ENCODE peak calls at places on chromosomes 6 and 20, in seven cellular contexts. O, N, X, D, Z, K and G are unnamed samples.

GRCh38 chr6:119028106-119028505 is 50.4 kb downstream of the FAM184A start:
- DNase-seq in N (no peak), K (no peak), Z (no peak), X (no peak), D (no peak), O (no peak), G (no peak)

GRCh38 chr20:57323034-57323433 is 6.6 kb upstream of the SPO11 start:
- DNase-seq in X (peak), D (no peak), Z (peak), N (peak), O (peak), K (peak), G (no peak)

GRCh38 chr6:106163446-106163965 is 77.4 kb downstream of the PRDM1 start:
- DNase-seq in O (peak), D (no peak), N (peak), Z (no peak), K (peak), X (no peak), G (no peak)

GRCh38 chr6:111011360-111012142 is 29.7 kb downstream of the RPF2 start:
- DNase-seq in D (no peak), N (peak), Z (no peak), O (no peak), X (no peak), K (peak), G (no peak)

GRCh38 chr6:106165885-106166485 is 79.8 kb downstream of the PRDM1 start:
- DNase-seq in O (no peak), X (no peak), Z (no peak), D (no peak), N (peak), K (no peak), G (no peak)

GRCh38 chr20:5608104-5608447 is 142.1 kb upstream of the SHLD1 start:
- DNase-seq in Z (no peak), O (no peak), X (no peak), D (no peak), K (no peak), N (no peak), G (no peak)

GRCh38 chr6:38137609-38138008 is 318.1 kb downstream of the ZFAND3 start:
- DNase-seq in Z (no peak), K (no peak), O (no peak), X (no peak), D (no peak), N (no peak), G (no peak)

GRCh38 chr6:105851586-105851985 is 234.6 kb upstream of the PRDM1 start:
- DNase-seq in N (no peak), Z (no peak), K (no peak), O (no peak), X (no peak), D (no peak), G (no peak)

GRCh38 chr6:113858605-113859348 is 1.6 kb downstream of the MARCKS start:
- DNase-seq in D (peak), O (peak), X (peak), K (peak), Z (peak), N (peak), G (peak)

GRCh38 chr6:133130863-133131262 is 110.3 kb upstream of the EYA4 start:
- DNase-seq in K (peak), O (no peak), Z (peak), X (no peak), D (no peak), N (peak), G (no peak)

GRCh38 chr20:30500829-30501440 is 756.5 kb upstream of the DEFB115 start:
- DNase-seq in N (no peak), O (no peak), X (no peak), Z (no peak), K (no peak), D (no peak), G (no peak)

GRCh38 chr20:15596220-15596875 is 976.9 kb downstream of the KIF16B start:
- DNase-seq in Z (no peak), K (no peak), D (no peak), O (no peak), X (no peak), N (peak), G (no peak)

GRCh38 chr6:36357872-36358234 is 21.2 kb upstream of the BNIP5 start:
- DNase-seq in Z (no peak), X (no peak), O (no peak), N (no peak), K (no peak), D (no peak), G (no peak)

GRCh38 chr20:40719330-40719729 is 30.3 kb upstream of the MAFB start:
- DNase-seq in N (no peak), D (no peak), Z (no peak), K (no peak), O (no peak), X (no peak), G (no peak)

GRCh38 chr6:34315780-34316179 is 67.0 kb upstream of the SMIM29 start:
- DNase-seq in O (no peak), X (no peak), N (no peak), Z (no peak), D (no peak), K (no peak), G (no peak)

GRCh38 chr6:17086469-17086868 is 15.4 kb upstream of the STMND1 start:
- DNase-seq in Z (no peak), X (peak), D (peak), O (no peak), K (peak), N (peak), G (no peak)

GRCh38 chr6:152055517-152055916 is 248.0 kb downstream of the ESR1 start:
- DNase-seq in Z (no peak), O (no peak), D (no peak), X (no peak), K (no peak), N (no peak), G (no peak)

GRCh38 chr20:59813126-59813947 is 120.1 kb downstream of the SYCP2 start:
- DNase-seq in X (no peak), O (no peak), Z (no peak), N (no peak), K (no peak), D (no peak), G (no peak)

GRCh38 chr20:14879020-14879697 is 541.7 kb upstream of the FLRT3 start:
- DNase-seq in N (peak), X (no peak), Z (no peak), K (peak), D (peak), O (no peak), G (no peak)

GRCh38 chr20:44579313-44580090 is 2.9 kb upstream of the PKIG start:
- DNase-seq in D (no peak), X (no peak), K (no peak), N (no peak), Z (no peak), O (no peak), G (no peak)

GRCh38 chr6:75934643-75935472 is 137.6 kb downstream of the IMPG1 start:
- DNase-seq in O (no peak), N (peak), Z (no peak), K (peak), X (peak), D (peak), G (no peak)

GRCh38 chr20:9294081-9294480 is 220.3 kb upstream of the LAMP5 start:
- DNase-seq in X (no peak), K (no peak), D (peak), Z (no peak), N (peak), O (no peak), G (no peak)

GRCh38 chr6:75170666-75171065 is 35.2 kb downstream of the COL12A1 start:
- DNase-seq in Z (no peak), D (no peak), K (no peak), X (no peak), O (no peak), N (no peak), G (no peak)

GRCh38 chr6:150599199-150600002 is at the start of gene PLEKHG1:
- DNase-seq in D (no peak), K (peak), X (peak), Z (peak), N (peak), O (peak), G (no peak)

GRCh38 chr6:50128420-50129005 is 78.8 kb upstream of the DEFB112 start:
- DNase-seq in D (no peak), K (peak), N (peak), O (no peak), Z (no peak), X (no peak), G (no peak)

GRCh38 chr6:43247115-43247999 is 4.1 kb downstream of the TTBK1 start:
- DNase-seq in K (peak), Z (peak), O (peak), X (peak), N (peak), D (no peak), G (no peak)

GRCh38 chr6:132445201-132445951 is 44.1 kb upstream of the MOXD1 start:
- DNase-seq in O (no peak), K (peak), Z (no peak), N (peak), X (no peak), D (peak), G (no peak)

GRCh38 chr6:166629628-166630027 is 2.6 kb upstream of the RPS6KA2 start:
- DNase-seq in Z (no peak), D (no peak), K (peak), N (peak), X (no peak), O (no peak), G (no peak)

GRCh38 chr20:21272279-21272678 is 30.9 kb upstream of the XRN2 start:
- DNase-seq in O (no peak), D (no peak), N (peak), X (no peak), Z (no peak), K (peak), G (no peak)

GRCh38 chr6:53437557-53438202 is 88.9 kb upstream of the ELOVL5 start:
- DNase-seq in D (peak), O (no peak), K (peak), Z (no peak), N (peak), X (no peak), G (no peak)

DNA sequence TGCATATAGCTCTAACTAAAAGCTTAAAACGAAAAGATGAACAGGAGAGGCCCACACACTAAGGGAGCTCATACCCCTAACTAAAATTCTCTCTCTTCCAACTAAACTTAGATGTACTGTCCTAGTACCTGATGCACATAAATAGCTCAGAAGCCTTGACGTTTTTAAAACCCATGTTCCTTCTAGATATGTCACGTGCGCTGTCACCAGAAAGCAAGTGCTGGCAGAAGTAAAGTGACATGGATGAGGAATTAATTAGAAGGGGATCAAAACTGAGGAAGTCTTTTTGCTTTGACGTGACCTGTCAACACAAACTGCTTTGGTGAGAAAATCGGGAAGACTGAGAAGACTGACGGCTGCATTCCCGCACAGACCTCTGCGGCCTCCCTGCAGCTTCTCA is 142.5 kb downstream of the ZMYND8 start:
- DNase-seq in K (no peak), X (no peak), N (no peak), D (no peak), Z (no peak), O (no peak), G (no peak)
- TF ChIP-seq CTCF in K (no peak), X (no peak), N (no peak), D (no peak), Z (no peak), O (no peak), G (no peak)

GRCh38 chr6:169324661-169325459 is 71.2 kb upstream of the THBS2 start:
- DNase-seq in X (no peak), O (no peak), K (no peak), D (no peak), N (peak), Z (no peak), G (no peak)

GRCh38 chr6:169323221-169323620 is 69.6 kb upstream of the THBS2 start:
- DNase-seq in Z (no peak), N (no peak), K (no peak), O (no peak), D (no peak), X (no peak), G (no peak)

GRCh38 chr6:169328112-169328801 is 74.6 kb upstream of the THBS2 start:
- DNase-seq in X (no peak), N (peak), Z (no peak), O (no peak), D (no peak), K (peak), G (no peak)

GRCh38 chr6:169324086-169324485 is 70.4 kb upstream of the THBS2 start:
- DNase-seq in K (no peak), D (no peak), X (no peak), N (no peak), Z (no peak), O (no peak), G (no peak)

GRCh38 chr6:169326067-169326799 is 72.6 kb upstream of the THBS2 start:
- DNase-seq in X (peak), N (peak), D (no peak), K (peak), O (no peak), Z (no peak), G (no peak)
- TF ChIP-seq CTCF in X (no peak), N (peak), D (peak), K (peak), O (no peak), Z (no peak), G (peak)

GRCh38 chr6:32457054-32457453 is 17.4 kb downstream of the HLA-DRA start:
- DNase-seq in D (no peak), O (no peak), Z (no peak), X (no peak), N (no peak), K (no peak), G (no peak)

GRCh38 chr6:32461493-32461892 is 21.8 kb downstream of the HLA-DRA start:
- DNase-seq in O (no peak), X (no peak), Z (no peak), D (no peak), K (no peak), N (no peak), G (no peak)

GRCh38 chr6:32462609-32463008 is 22.9 kb downstream of the HLA-DRA start:
- DNase-seq in Z (no peak), D (no peak), X (no peak), O (no peak), N (peak), K (no peak), G (no peak)

GRCh38 chr6:32459781-32460424 is 20.2 kb downstream of the HLA-DRA start:
- DNase-seq in D (no peak), K (no peak), X (no peak), Z (no peak), O (no peak), N (peak), G (no peak)

DNA sequence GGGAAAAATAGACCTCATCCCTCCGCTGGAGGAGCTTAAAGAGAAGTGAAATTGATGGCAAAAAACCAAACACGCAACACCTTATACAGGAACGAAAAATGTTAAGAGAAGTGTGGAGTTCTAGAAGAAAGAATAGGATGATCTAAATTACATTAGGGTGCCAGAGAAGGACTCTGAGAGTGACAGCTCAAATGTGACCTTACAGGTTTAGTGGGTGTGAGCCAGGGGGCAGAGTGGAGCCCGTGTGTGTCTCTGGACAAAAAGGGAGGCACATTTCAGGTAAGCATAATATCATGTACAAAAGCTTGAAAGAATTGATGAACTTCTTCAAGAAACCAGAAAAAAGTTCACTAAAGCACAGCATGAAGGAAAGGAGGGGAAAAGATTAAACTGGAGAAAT is 20.8 kb downstream of the HLA-DRA start:
- DNase-seq in X (no peak), D (no peak), O (no peak), K (no peak), Z (no peak), N (no peak), G (no peak)
- TF ChIP-seq CTCF in X (no peak), D (no peak), O (no peak), K (no peak), Z (no peak), N (no peak), G (no peak)

DNA sequence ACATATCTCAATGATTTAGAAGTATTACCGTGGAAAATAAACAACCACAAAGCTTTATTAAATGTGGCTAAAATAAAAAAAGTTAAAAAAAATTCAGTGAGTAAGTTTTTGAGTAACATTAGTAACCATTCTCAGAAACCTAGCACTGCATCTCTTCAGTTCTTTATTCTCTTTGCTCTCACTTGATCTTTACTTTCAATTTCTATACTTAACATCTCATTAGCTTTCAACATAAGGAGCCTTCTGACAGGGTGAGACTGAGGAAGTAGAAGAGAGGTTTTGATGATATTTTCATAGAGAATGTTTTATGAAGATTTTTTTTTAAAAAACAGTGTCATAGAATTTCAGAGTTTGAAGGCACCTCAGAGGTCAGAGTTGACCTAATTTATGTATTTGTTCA is 60.7 kb downstream of the FAM83B start:
- DNase-seq in Z (no peak), K (no peak), X (no peak), D (no peak), N (no peak), O (no peak), G (no peak)
- TF ChIP-seq CTCF in Z (no peak), K (no peak), X (no peak), D (no peak), N (no peak), O (no peak), G (no peak)

GRCh38 chr6:39452306-39452705 is 129.8 kb upstream of the KCNK16 start:
- DNase-seq in X (no peak), Z (no peak), N (peak), O (no peak), D (no peak), K (peak), G (no peak)

GRCh38 chr6:39453236-39453635 is 130.7 kb upstream of the KCNK16 start:
- DNase-seq in O (no peak), Z (no peak), D (no peak), X (no peak), K (peak), N (peak), G (no peak)

GRCh38 chr6:39453956-39454524 is 131.5 kb upstream of the KCNK16 start:
- DNase-seq in Z (no peak), O (no peak), K (no peak), D (no peak), X (no peak), N (peak), G (no peak)

GRCh38 chr6:39452746-39453145 is 130.2 kb upstream of the KCNK16 start:
- DNase-seq in D (no peak), N (peak), Z (no peak), K (no peak), O (no peak), X (no peak), G (no peak)

GRCh38 chr6:39451831-39452230 is 129.3 kb upstream of the KCNK16 start:
- DNase-seq in O (no peak), D (no peak), N (peak), X (no peak), Z (no peak), K (no peak), G (no peak)
- TF ChIP-seq CTCF in O (no peak), D (peak), N (peak), X (peak), Z (peak), K (peak), G (peak)

GRCh38 chr6:7542878-7543394 is 1.5 kb downstream of the DSP start:
- DNase-seq in O (peak), N (peak), Z (peak), K (peak), X (peak), D (no peak), G (no peak)

GRCh38 chr6:7545509-7546369 is 4.3 kb downstream of the DSP start:
- DNase-seq in O (no peak), D (no peak), Z (no peak), K (no peak), X (no peak), N (no peak), G (no peak)

GRCh38 chr6:7542065-7542877 is 800 bp downstream of the DSP start:
- DNase-seq in K (no peak), N (no peak), D (no peak), Z (no peak), X (peak), O (peak), G (no peak)

GRCh38 chr6:7544597-7544996 is 3.1 kb downstream of the DSP start:
- DNase-seq in K (no peak), X (no peak), O (no peak), Z (no peak), D (no peak), N (no peak), G (no peak)

DNA sequence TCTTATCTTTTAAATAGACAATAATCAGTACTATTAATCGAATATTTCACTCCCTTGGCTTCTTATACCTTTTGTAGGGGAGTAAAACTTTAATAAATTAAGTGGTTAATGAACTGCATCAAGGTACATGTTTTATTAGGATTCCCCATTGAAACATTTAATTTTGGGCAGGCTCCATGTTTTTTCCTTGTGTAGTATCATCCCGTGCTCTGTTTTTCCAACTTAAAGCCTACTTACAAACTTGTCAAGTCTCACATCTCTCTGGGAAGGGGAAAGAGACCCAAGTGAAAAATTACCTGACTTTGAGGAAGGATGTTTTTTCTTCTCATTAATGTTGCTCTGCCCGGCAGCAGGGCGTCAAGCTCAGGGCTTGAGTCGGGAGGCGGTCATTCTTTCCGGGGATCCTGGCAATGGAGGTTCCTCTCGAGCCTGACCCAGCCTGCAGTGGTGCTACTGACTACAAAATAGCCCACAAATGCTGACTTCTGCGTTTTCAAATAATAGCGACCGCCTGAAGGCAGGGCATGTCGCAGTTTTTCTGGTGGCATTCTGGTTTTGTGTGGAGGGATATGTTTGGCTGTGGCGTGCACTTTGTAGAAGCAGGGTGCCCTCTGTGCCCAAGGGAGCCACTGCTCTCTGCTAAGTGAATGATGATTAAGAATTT is 2.4 kb downstream of the DSP start:
- DNase-seq in D (no peak), O (no peak), X (no peak), K (no peak), N (no peak), Z (no peak), G (no peak)
- TF ChIP-seq CTCF in D (no peak), O (no peak), X (no peak), K (no peak), N (no peak), Z (no peak), G (no peak)